ENCODE peak calls at places on chromosomes 16 and 17, in six cellular contexts. X is H1, L is GM12891, S is HepG2, A is GM12878, Z is K562. F is an unnamed sample.

GRCh38 chr17:56928586-56928985 is 14.7 kb upstream of the TRIM25 start:
- DNase-seq in X (no peak), L (no peak), S (no peak), A (no peak), Z (no peak), F (no peak)

GRCh38 chr16:88349153-88349902 is 33.4 kb upstream of the ZNF469 start:
- DNase-seq in X (no peak), L (no peak), S (no peak), A (no peak), Z (no peak), F (no peak)

GRCh38 chr16:89072216-89073130 is 21.2 kb upstream of the ACSF3 start:
- DNase-seq in X (no peak), L (no peak), S (no peak), A (no peak), Z (no peak), F (no peak)

GRCh38 chr16:86307518-86307903 is 202.8 kb upstream of the FOXF1 start:
- DNase-seq in X (no peak), L (no peak), S (no peak), A (no peak), Z (no peak), F (no peak)

GRCh38 chr16:13873835-13874438 is 46.0 kb upstream of the ERCC4 start:
- DNase-seq in X (no peak), L (no peak), S (peak; percentile 60), A (no peak), Z (peak; percentile 23), F (no peak)

GRCh38 chr17:20315821-20316220 is 151.5 kb downstream of the LGALS9B start:
- DNase-seq in X (no peak), L (no peak), S (no peak), A (no peak), Z (no peak), F (no peak)

GRCh38 chr16:13823501-13823900 is 96.5 kb upstream of the ERCC4 start:
- DNase-seq in X (no peak), L (no peak), S (no peak), A (no peak), Z (no peak), F (no peak)

GRCh38 chr16:73019456-73020362 is 28.2 kb downstream of the ZFHX3 start:
- DNase-seq in X (no peak), L (no peak), S (no peak), A (no peak), Z (no peak), F (no peak)

GRCh38 chr16:23131841-23132576 is 17.2 kb downstream of the USP31 start:
- DNase-seq in X (no peak), L (no peak), S (no peak), A (no peak), Z (no peak), F (no peak)

GRCh38 chr17:19716108-19717030 is at the start of gene SLC47A2:
- DNase-seq in X (no peak), L (no peak), S (no peak), A (no peak), Z (no peak), F (no peak)

GRCh38 chr17:38747385-38748328 is 479 bp downstream of the PCGF2 start:
- DNase-seq in X (no peak), L (no peak), S (no peak), A (no peak), Z (peak; percentile 72), F (peak; percentile 43)

GRCh38 chr17:1060991-1061390 is 64.1 kb downstream of the TIMM22 start:
- DNase-seq in X (no peak), L (no peak), S (no peak), A (no peak), Z (no peak), F (no peak)

GRCh38 chr17:9334536-9335446 is 240.8 kb downstream of the STX8 start:
- DNase-seq in X (no peak), L (no peak), S (no peak), A (no peak), Z (no peak), F (no peak)

GRCh38 chr16:87620201-87620495 is 17.8 kb downstream of the JPH3 start:
- DNase-seq in X (no peak), L (no peak), S (no peak), A (no peak), Z (no peak), F (no peak)

GRCh38 chr16:58249388-58249779 is 45.4 kb downstream of the PRSS54 start:
- DNase-seq in X (no peak), L (no peak), S (no peak), A (no peak), Z (no peak), F (no peak)

GRCh38 chr16:75947626-75948239 is 221.4 kb upstream of the CPHXL start:
- DNase-seq in X (no peak), L (no peak), S (no peak), A (no peak), Z (no peak), F (no peak)

GRCh38 chr17:28973414-28973813 is 22.1 kb upstream of the PHF12 start:
- DNase-seq in X (no peak), L (no peak), S (no peak), A (no peak), Z (no peak), F (no peak)

GRCh38 chr17:80529104-80529903 is 15.3 kb upstream of the RPTOR start:
- DNase-seq in X (no peak), L (no peak), S (no peak), A (no peak), Z (no peak), F (no peak)

GRCh38 chr17:68707032-68707431 is 105.9 kb upstream of the FAM20A start:
- DNase-seq in X (no peak), L (no peak), S (no peak), A (no peak), Z (no peak), F (no peak)

GRCh38 chr16:73350707-73351452 is 303.0 kb upstream of the ZFHX3 start:
- DNase-seq in X (no peak), L (no peak), S (no peak), A (no peak), Z (no peak), F (no peak)

GRCh38 chr16:74749291-74750055 is 25.1 kb downstream of the FA2H start:
- DNase-seq in X (no peak), L (no peak), S (no peak), A (no peak), Z (no peak), F (no peak)

GRCh38 chr17:3527896-3528603 is 29.6 kb downstream of the TRPV3 start:
- DNase-seq in X (no peak), L (no peak), S (no peak), A (no peak), Z (no peak), F (no peak)

GRCh38 chr17:82589851-82590180 is 58.4 kb downstream of the WDR45B start:
- DNase-seq in X (no peak), L (no peak), S (no peak), A (no peak), Z (no peak), F (no peak)

GRCh38 chr17:27892866-27893769 is at the start of gene LYRM9:
- DNase-seq in X (peak; percentile 75), L (peak; percentile 90), S (peak; percentile 75), A (peak; percentile 48), Z (peak; percentile 94), F (peak; percentile 82)
- TF ChIP-seq POLR2A in X (no peak), L (no peak), S (no peak), A (peak; percentile 72), Z (peak; percentile 52), F (peak; percentile 29)

DNA sequence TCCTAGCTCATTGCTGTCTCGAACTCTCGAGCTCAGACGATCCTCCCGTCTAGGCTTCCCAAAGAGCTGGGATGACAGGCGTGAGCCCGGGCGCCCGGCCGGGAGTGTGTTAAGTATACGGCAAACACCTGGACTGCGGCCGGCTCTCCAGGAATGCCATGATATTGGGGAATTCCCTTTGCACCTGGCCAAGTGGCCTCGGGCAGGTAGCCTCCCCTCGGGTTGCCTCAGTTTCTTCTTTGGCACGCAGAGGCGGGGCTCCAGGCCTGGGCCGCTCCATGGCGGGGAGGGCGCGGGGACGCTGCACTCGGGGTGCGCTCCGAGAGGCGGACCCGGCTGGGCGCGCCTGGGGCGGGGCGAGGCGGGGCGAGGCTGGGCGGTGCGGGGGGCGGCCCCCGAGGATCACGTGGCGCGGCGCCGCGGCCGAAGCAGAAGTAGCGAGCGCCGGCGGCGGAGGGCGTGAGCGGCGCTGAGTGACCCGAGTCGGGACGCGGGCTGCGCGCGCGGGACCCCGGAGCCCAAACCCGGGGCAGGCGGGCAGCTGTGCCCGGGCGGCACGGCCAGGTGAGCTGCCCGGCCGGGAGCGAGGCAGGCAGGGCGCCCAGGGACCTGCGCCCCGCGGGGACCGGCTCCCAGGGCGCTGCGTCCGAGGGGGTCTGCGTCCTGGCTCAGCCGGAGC is at the start of gene PLCG2:
- DNase-seq in X (no peak), L (peak; percentile 82), S (no peak), A (no peak), Z (peak; percentile 94), F (peak; percentile 82)
- TF ChIP-seq POLR2AphosphoS5 in X (no peak), L (peak; percentile 58), S (no peak), A (peak; percentile 57), Z (no peak), F (no peak)

GRCh38 chr17:8248751-8249607 is at the start of gene PFAS:
- DNase-seq in X (peak; percentile 77), L (peak; percentile 83), S (peak; percentile 87), A (peak; percentile 79), Z (peak; percentile 89), F (peak; percentile 88)
- TF ChIP-seq TAF1 in X (peak; percentile 87), L (peak; percentile 58), S (peak; percentile 73), A (peak; percentile 68), Z (peak; percentile 71), F (peak; percentile 38)

GRCh38 chr16:4433228-4433627 is 7.6 kb downstream of the DNAJA3 start:
- DNase-seq in X (no peak), L (no peak), S (no peak), A (no peak), Z (no peak), F (no peak)

GRCh38 chr16:4437366-4437765 is 11.7 kb downstream of the DNAJA3 start:
- DNase-seq in X (no peak), L (no peak), S (no peak), A (no peak), Z (no peak), F (no peak)

GRCh38 chr16:4435668-4436067 is 10.0 kb downstream of the DNAJA3 start:
- DNase-seq in X (no peak), L (no peak), S (no peak), A (no peak), Z (no peak), F (no peak)

GRCh38 chr16:4431023-4431422 is 5.4 kb downstream of the DNAJA3 start:
- DNase-seq in X (no peak), L (no peak), S (no peak), A (no peak), Z (no peak), F (no peak)

DNA sequence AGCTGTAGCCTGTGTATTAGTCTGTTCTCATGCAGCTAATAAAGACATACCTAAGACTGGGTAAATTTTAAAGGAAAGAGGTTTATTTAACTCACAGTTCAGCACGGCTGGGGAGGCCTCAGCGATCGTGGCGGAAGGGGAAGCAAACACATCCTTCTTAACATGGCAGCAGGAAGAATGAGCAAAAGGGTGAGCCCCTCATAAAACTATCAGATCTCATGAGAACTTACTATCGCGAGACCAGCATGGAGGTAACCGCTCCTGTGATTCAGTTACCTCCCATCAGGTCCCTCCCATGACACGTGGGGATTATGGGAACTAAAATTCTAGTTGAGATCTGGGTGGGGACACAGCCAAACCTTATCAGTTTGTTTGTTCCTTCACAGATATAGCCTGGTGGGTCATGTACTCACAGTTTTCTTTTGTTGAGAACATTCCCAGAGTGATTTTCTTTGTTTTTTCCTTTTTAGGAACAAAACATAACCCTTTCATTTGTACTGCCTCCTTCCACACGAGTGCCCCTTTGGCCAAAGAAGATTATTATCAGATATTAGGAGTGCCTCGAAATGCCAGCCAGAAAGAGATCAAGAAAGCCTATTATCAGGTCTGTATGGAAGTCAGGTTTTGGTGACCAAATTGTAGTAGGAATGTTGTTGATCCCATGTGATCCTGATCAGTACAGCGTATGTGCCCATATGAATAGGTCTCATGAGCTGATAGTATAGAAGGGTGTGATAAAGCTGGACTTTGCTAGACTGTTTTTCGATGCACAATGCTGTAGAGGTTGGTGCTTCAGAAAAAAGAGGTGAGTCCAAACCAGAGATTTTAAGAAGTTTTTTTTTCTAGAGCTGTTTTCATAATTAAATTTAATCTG is 8.5 kb downstream of the DNAJA3 start:
- DNase-seq in X (no peak), L (no peak), S (no peak), A (no peak), Z (peak; percentile 71), F (no peak)
- TF ChIP-seq POLR2A in X (no peak), L (no peak), S (no peak), A (no peak), Z (peak; percentile 88), F (no peak)

F was measured in GM12892.